ENCODE peak calls at places on chromosomes 3 and 15, in ten cellular contexts. One of them, this sample, is unnamed.
A peak's percentile ranks its signal among the peaks of the same experiment; 100 is the strongest.

GRCh38 chr3:48565591-48566400 is 2.2 kb upstream of the UCN2 start:
- DNase-seq in pancreas: no peak
- DNase-seq in CD8-positive, alpha-beta memory T cell: no peak
- DNase-seq in left lung: no peak
- DNase-seq in heart left ventricle: no peak
- DNase-seq in uterus: no peak
- DNase-seq in HCT116: peak; percentile 21
- DNase-seq in neuronal stem cell: no peak
- DNase-seq in hepatocyte: no peak
- DNase-seq in right lobe of liver: no peak
- DNase-seq in this sample: no peak

GRCh38 chr3:11718582-11719405 is 75.1 kb upstream of the VGLL4 start:
- DNase-seq in hepatocyte: peak; percentile 67
- DNase-seq in left lung: peak; percentile 67
- DNase-seq in neuronal stem cell: peak; percentile 21
- DNase-seq in right lobe of liver: peak; percentile 67
- DNase-seq in pancreas: peak; percentile 57
- DNase-seq in heart left ventricle: peak; percentile 47
- DNase-seq in uterus: peak; percentile 71
- DNase-seq in HCT116: peak; percentile 26
- DNase-seq in CD8-positive, alpha-beta memory T cell: peak; percentile 24
- DNase-seq in this sample: no peak

GRCh38 chr3:149367021-149367840 is 10.2 kb downstream of the TM4SF1 start:
- DNase-seq in left lung: no peak
- DNase-seq in CD8-positive, alpha-beta memory T cell: no peak
- DNase-seq in right lobe of liver: no peak
- DNase-seq in heart left ventricle: no peak
- DNase-seq in hepatocyte: peak; percentile 80
- DNase-seq in HCT116: peak; percentile 95
- DNase-seq in neuronal stem cell: no peak
- DNase-seq in pancreas: no peak
- DNase-seq in uterus: no peak
- DNase-seq in this sample: no peak

GRCh38 chr15:42118650-42119531 is 24.5 kb upstream of the PLA2G4D start:
- DNase-seq in right lobe of liver: no peak
- DNase-seq in pancreas: peak; percentile 21
- DNase-seq in neuronal stem cell: no peak
- DNase-seq in left lung: no peak
- DNase-seq in CD8-positive, alpha-beta memory T cell: no peak
- DNase-seq in hepatocyte: peak; percentile 49
- DNase-seq in HCT116: no peak
- DNase-seq in uterus: no peak
- DNase-seq in heart left ventricle: no peak
- DNase-seq in this sample: no peak

GRCh38 chr15:52789601-52790165 is 453 bp downstream of the ONECUT1 start:
- DNase-seq in uterus: no peak
- DNase-seq in hepatocyte: no peak
- DNase-seq in pancreas: peak; percentile 57
- DNase-seq in left lung: no peak
- DNase-seq in CD8-positive, alpha-beta memory T cell: no peak
- DNase-seq in HCT116: no peak
- DNase-seq in heart left ventricle: no peak
- DNase-seq in right lobe of liver: peak; percentile 64
- DNase-seq in neuronal stem cell: peak; percentile 33
- DNase-seq in this sample: no peak

GRCh38 chr3:194189243-194189791 is 53.4 kb downstream of the HES1 start:
- DNase-seq in left lung: no peak
- DNase-seq in heart left ventricle: no peak
- DNase-seq in uterus: no peak
- DNase-seq in CD8-positive, alpha-beta memory T cell: no peak
- DNase-seq in neuronal stem cell: no peak
- DNase-seq in right lobe of liver: no peak
- DNase-seq in hepatocyte: peak; percentile 31
- DNase-seq in HCT116: no peak
- DNase-seq in pancreas: no peak
- DNase-seq in this sample: no peak

GRCh38 chr3:166324401-166324800 is 487.2 kb upstream of the BCHE start:
- DNase-seq in uterus: no peak
- DNase-seq in hepatocyte: no peak
- DNase-seq in neuronal stem cell: no peak
- DNase-seq in heart left ventricle: no peak
- DNase-seq in left lung: no peak
- DNase-seq in CD8-positive, alpha-beta memory T cell: no peak
- DNase-seq in pancreas: no peak
- DNase-seq in HCT116: no peak
- DNase-seq in right lobe of liver: no peak
- DNase-seq in this sample: no peak

GRCh38 chr3:59268170-59268569 is 218.3 kb upstream of the CFAP20DC start:
- DNase-seq in pancreas: no peak
- DNase-seq in uterus: no peak
- DNase-seq in CD8-positive, alpha-beta memory T cell: no peak
- DNase-seq in hepatocyte: no peak
- DNase-seq in HCT116: no peak
- DNase-seq in left lung: no peak
- DNase-seq in right lobe of liver: no peak
- DNase-seq in neuronal stem cell: no peak
- DNase-seq in heart left ventricle: no peak
- DNase-seq in this sample: no peak

GRCh38 chr3:43175541-43175940 is 69.7 kb upstream of the POMGNT2 start:
- DNase-seq in CD8-positive, alpha-beta memory T cell: no peak
- DNase-seq in uterus: no peak
- DNase-seq in neuronal stem cell: no peak
- DNase-seq in HCT116: no peak
- DNase-seq in hepatocyte: no peak
- DNase-seq in pancreas: no peak
- DNase-seq in heart left ventricle: no peak
- DNase-seq in left lung: no peak
- DNase-seq in right lobe of liver: no peak
- DNase-seq in this sample: no peak

GRCh38 chr15:99413955-99414754 is 151.6 kb upstream of the MEF2A start:
- DNase-seq in neuronal stem cell: no peak
- DNase-seq in pancreas: no peak
- DNase-seq in CD8-positive, alpha-beta memory T cell: no peak
- DNase-seq in heart left ventricle: no peak
- DNase-seq in uterus: no peak
- DNase-seq in right lobe of liver: no peak
- DNase-seq in left lung: no peak
- DNase-seq in HCT116: no peak
- DNase-seq in hepatocyte: no peak
- DNase-seq in this sample: peak; percentile 66

GRCh38 chr3:159168788-159169187 is 366.9 kb downstream of the MFSD1 start:
- DNase-seq in left lung: no peak
- DNase-seq in HCT116: no peak
- DNase-seq in uterus: no peak
- DNase-seq in pancreas: no peak
- DNase-seq in neuronal stem cell: no peak
- DNase-seq in CD8-positive, alpha-beta memory T cell: no peak
- DNase-seq in right lobe of liver: no peak
- DNase-seq in heart left ventricle: no peak
- DNase-seq in hepatocyte: no peak
- DNase-seq in this sample: no peak

DNA sequence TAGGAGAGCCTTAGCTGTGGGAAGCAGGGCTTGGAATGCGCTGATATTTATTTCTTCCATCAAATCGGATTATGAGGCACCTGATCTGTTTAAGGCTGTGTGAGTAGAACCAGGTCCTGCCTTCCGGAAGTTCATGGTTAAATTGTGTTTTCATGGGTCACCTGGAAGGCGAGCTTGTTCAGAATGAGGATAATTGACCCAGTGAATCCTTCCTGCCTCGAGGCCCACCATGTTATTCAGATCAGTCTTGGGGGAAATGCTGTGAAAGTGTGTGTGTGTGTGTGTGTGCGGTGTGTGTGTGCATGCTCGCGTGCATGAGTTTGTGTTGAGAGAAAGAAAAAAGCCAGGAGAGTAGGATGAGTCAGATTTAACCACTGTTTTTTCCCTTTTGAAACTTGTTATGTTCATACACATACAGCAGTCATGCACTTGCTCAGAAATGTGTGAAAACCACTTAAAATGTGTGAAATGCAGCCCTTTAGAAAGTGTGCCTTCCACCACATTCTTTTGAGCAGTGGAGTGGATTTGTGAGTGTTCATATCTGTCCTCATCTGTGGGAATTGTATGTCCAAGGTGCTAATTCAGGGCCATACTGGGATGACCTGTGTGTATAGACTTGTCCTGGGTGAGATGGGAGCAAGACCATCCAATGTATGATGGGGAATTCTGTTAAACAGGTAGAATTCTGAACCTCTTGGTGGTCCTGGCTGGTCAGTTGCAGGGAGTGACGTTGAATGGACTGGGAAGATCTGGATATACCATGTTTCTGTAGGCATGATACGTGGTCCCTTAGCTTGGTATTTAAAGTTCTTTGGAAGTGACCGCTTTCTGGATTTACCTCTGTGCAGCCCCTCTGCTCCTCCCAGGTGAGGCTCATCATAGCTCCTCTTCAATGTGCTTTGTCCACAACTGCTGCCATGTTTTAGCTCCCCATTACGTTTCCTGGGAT is 36.9 kb downstream of the SMAD3 start:
- DNase-seq in right lobe of liver: no peak
- DNase-seq in left lung: no peak
- DNase-seq in hepatocyte: no peak
- DNase-seq in HCT116: no peak
- DNase-seq in heart left ventricle: no peak
- DNase-seq in neuronal stem cell: no peak
- DNase-seq in CD8-positive, alpha-beta memory T cell: peak; percentile 83
- DNase-seq in uterus: no peak
- DNase-seq in pancreas: no peak
- DNase-seq in this sample: no peak
- H3K4me1 ChIP-seq in right lobe of liver: peaks cover 37% of the 10 kb centered on the region
- H3K4me1 ChIP-seq in left lung: peaks cover 37% of the 10 kb centered on the region
- H3K4me1 ChIP-seq in hepatocyte: peaks cover 48% of the 10 kb centered on the region
- H3K4me1 ChIP-seq in HCT116: peaks cover 75% of the 10 kb centered on the region
- H3K4me1 ChIP-seq in heart left ventricle: peaks cover 81% of the 10 kb centered on the region
- H3K4me1 ChIP-seq in neuronal stem cell: peaks cover 30% of the 10 kb centered on the region
- H3K4me1 ChIP-seq in CD8-positive, alpha-beta memory T cell: peaks cover 98% of the 10 kb centered on the region
- H3K4me1 ChIP-seq in uterus: peaks cover 27% of the 10 kb centered on the region
- H3K4me1 ChIP-seq in pancreas: peaks cover 36% of the 10 kb centered on the region
- H3K4me1 ChIP-seq in this sample: peaks cover 90% of the 10 kb centered on the region

GRCh38 chr3:66113542-66113941 is 74.8 kb upstream of the MAGI1 start:
- DNase-seq in hepatocyte: no peak
- DNase-seq in CD8-positive, alpha-beta memory T cell: no peak
- DNase-seq in left lung: no peak
- DNase-seq in neuronal stem cell: no peak
- DNase-seq in HCT116: no peak
- DNase-seq in right lobe of liver: no peak
- DNase-seq in uterus: no peak
- DNase-seq in heart left ventricle: no peak
- DNase-seq in pancreas: no peak
- DNase-seq in this sample: no peak
- H3K27ac ChIP-seq in hepatocyte: no peak overlapping the region
- H3K27ac ChIP-seq in CD8-positive, alpha-beta memory T cell: no peak overlapping the region
- H3K27ac ChIP-seq in left lung: no peak overlapping the region
- H3K27ac ChIP-seq in neuronal stem cell: no peak overlapping the region
- H3K27ac ChIP-seq in HCT116: no peak overlapping the region
- H3K27ac ChIP-seq in right lobe of liver: no peak overlapping the region
- H3K27ac ChIP-seq in uterus: no peak overlapping the region
- H3K27ac ChIP-seq in heart left ventricle: no peak overlapping the region
- H3K27ac ChIP-seq in pancreas: no peak overlapping the region
- H3K27ac ChIP-seq in this sample: no peak overlapping the region

DNA sequence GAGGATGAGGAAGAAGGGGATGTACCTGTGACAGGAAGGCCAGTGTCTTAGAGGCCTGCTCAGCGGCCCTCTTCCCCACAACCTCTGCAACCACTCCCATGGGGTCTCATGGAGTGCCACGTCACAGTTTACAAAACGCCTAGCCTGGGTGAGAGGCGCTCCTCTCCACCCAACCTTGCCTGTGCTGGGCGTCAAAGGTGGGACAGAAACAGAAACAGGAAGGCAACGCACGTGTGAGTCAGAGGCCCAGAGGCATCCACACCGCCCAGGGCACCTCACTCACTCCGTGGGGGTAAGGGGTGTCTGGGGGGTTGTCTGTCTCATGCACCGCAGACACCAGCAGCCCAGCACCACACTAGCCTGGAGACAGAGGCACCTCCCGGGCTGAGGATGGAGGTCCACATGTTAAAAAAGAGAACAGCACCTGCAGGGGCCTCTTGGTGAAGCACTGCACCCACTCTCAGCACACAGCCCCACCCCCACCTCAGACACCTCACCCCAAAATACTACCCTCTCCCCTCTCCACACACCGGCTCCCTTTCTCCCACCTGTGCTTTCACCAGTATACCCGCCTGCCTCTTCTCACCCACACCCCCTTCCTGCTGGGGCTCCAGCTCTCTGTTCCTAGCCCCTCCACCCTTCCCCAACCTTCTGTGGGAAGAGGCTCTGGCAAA is 4.7 kb upstream of the CALML4 start:
- DNase-seq in right lobe of liver: peak; percentile 42
- DNase-seq in hepatocyte: no peak
- DNase-seq in left lung: no peak
- DNase-seq in neuronal stem cell: no peak
- DNase-seq in pancreas: no peak
- DNase-seq in CD8-positive, alpha-beta memory T cell: no peak
- DNase-seq in heart left ventricle: no peak
- DNase-seq in HCT116: no peak
- DNase-seq in uterus: no peak
- DNase-seq in this sample: no peak
- H3K4me1 ChIP-seq in right lobe of liver: peaks cover 9% of the 10 kb centered on the region
- H3K4me1 ChIP-seq in hepatocyte: peaks cover 17% of the 10 kb centered on the region
- H3K4me1 ChIP-seq in left lung: peaks cover 9% of the 10 kb centered on the region
- H3K4me1 ChIP-seq in neuronal stem cell: peaks cover 18% of the 10 kb centered on the region
- H3K4me1 ChIP-seq in pancreas: peaks cover 9% of the 10 kb centered on the region
- H3K4me1 ChIP-seq in CD8-positive, alpha-beta memory T cell: no peaks in the 10 kb centered on the region
- H3K4me1 ChIP-seq in heart left ventricle: peaks cover 23% of the 10 kb centered on the region
- H3K4me1 ChIP-seq in HCT116: peaks cover 6% of the 10 kb centered on the region
- H3K4me1 ChIP-seq in uterus: peaks cover 8% of the 10 kb centered on the region
- H3K4me1 ChIP-seq in this sample: peaks cover 26% of the 10 kb centered on the region

GRCh38 chr15:93982226-93982641 is 249.1 kb upstream of the MCTP2 start:
- DNase-seq in HCT116: no peak
- DNase-seq in heart left ventricle: peak; percentile 38
- DNase-seq in CD8-positive, alpha-beta memory T cell: no peak
- DNase-seq in hepatocyte: no peak
- DNase-seq in right lobe of liver: no peak
- DNase-seq in left lung: no peak
- DNase-seq in neuronal stem cell: no peak
- DNase-seq in pancreas: no peak
- DNase-seq in uterus: peak; percentile 74
- DNase-seq in this sample: no peak

GRCh38 chr15:93980149-93980911 is 251.0 kb upstream of the MCTP2 start:
- DNase-seq in CD8-positive, alpha-beta memory T cell: no peak
- DNase-seq in right lobe of liver: no peak
- DNase-seq in hepatocyte: no peak
- DNase-seq in uterus: peak; percentile 63
- DNase-seq in neuronal stem cell: no peak
- DNase-seq in HCT116: no peak
- DNase-seq in left lung: no peak
- DNase-seq in pancreas: no peak
- DNase-seq in heart left ventricle: peak; percentile 38
- DNase-seq in this sample: no peak

GRCh38 chr15:93985173-93985572 is 246.2 kb upstream of the MCTP2 start:
- DNase-seq in hepatocyte: no peak
- DNase-seq in neuronal stem cell: no peak
- DNase-seq in heart left ventricle: no peak
- DNase-seq in left lung: no peak
- DNase-seq in HCT116: no peak
- DNase-seq in right lobe of liver: no peak
- DNase-seq in CD8-positive, alpha-beta memory T cell: no peak
- DNase-seq in uterus: no peak
- DNase-seq in pancreas: no peak
- DNase-seq in this sample: no peak

GRCh38 chr15:93983501-93983900 is 247.9 kb upstream of the MCTP2 start:
- DNase-seq in HCT116: no peak
- DNase-seq in heart left ventricle: no peak
- DNase-seq in hepatocyte: no peak
- DNase-seq in neuronal stem cell: no peak
- DNase-seq in CD8-positive, alpha-beta memory T cell: no peak
- DNase-seq in pancreas: no peak
- DNase-seq in uterus: peak; percentile 25
- DNase-seq in right lobe of liver: no peak
- DNase-seq in left lung: no peak
- DNase-seq in this sample: no peak

GRCh38 chr15:93981706-93982105 is 249.7 kb upstream of the MCTP2 start:
- DNase-seq in pancreas: no peak
- DNase-seq in HCT116: no peak
- DNase-seq in hepatocyte: no peak
- DNase-seq in right lobe of liver: no peak
- DNase-seq in heart left ventricle: no peak
- DNase-seq in uterus: no peak
- DNase-seq in neuronal stem cell: no peak
- DNase-seq in CD8-positive, alpha-beta memory T cell: no peak
- DNase-seq in left lung: no peak
- DNase-seq in this sample: no peak
- H3K27ac ChIP-seq in pancreas: no peak overlapping the region
- H3K27ac ChIP-seq in HCT116: no peak overlapping the region
- H3K27ac ChIP-seq in hepatocyte: no peak overlapping the region
- H3K27ac ChIP-seq in right lobe of liver: no peak overlapping the region
- H3K27ac ChIP-seq in heart left ventricle: peak overlapping the region; percentile 73
- H3K27ac ChIP-seq in uterus: peak overlapping the region; percentile 63
- H3K27ac ChIP-seq in neuronal stem cell: no peak overlapping the region
- H3K27ac ChIP-seq in CD8-positive, alpha-beta memory T cell: no peak overlapping the region
- H3K27ac ChIP-seq in left lung: no peak overlapping the region
- H3K27ac ChIP-seq in this sample: peak overlapping the region; percentile 69

This sample was measured in esophagus muscularis mucosa.